ENCODE peak calls at places on chromosome 12, in four cellular contexts. M is transverse colon, N is IMR-90, L is mammary epithelial cell. A is an unnamed sample. For H3K4me1, the result is how much of the 10 kb centered on the place peaks cover.

GRCh38 chr12:53960187-53961024 is 5.7 kb downstream of the HOXC12 start:
- DNase-seq in M (no peak), N (no peak), L (no peak), A (peak)

GRCh38 chr12:132840536-132840935 is 11.9 kb upstream of the GOLGA3 start:
- DNase-seq in M (no peak), N (no peak), L (no peak), A (peak)

GRCh38 chr12:120869376-120869775 is 34.8 kb downstream of the SPPL3 start:
- DNase-seq in M (no peak), N (no peak), L (no peak), A (no peak)

GRCh38 chr12:120692524-120693033 is 5.6 kb downstream of the MLEC start:
- DNase-seq in M (no peak), N (peak), L (no peak), A (no peak)

GRCh38 chr12:1779783-1780182 is 40.6 kb upstream of the LRTM2 start:
- DNase-seq in M (no peak), N (peak), L (peak), A (no peak)

GRCh38 chr12:46493352-46494209 is 121.0 kb upstream of the SLC38A2 start:
- DNase-seq in M (no peak), N (no peak), L (no peak), A (no peak)

GRCh38 chr12:92551853-92552397 is 150.9 kb upstream of the PLEKHG7 start:
- DNase-seq in M (no peak), N (peak), L (peak), A (no peak)

GRCh38 chr12:117552971-117553370 is 191.5 kb upstream of the NOS1 start:
- DNase-seq in M (no peak), N (no peak), L (no peak), A (no peak)

GRCh38 chr12:70590051-70590450 is 47.2 kb downstream of the PTPRB start:
- DNase-seq in M (peak), N (peak), L (peak), A (peak)

GRCh38 chr12:1203735-1204019 is 212.7 kb downstream of the ERC1 start:
- DNase-seq in M (no peak), N (no peak), L (no peak), A (no peak)

GRCh38 chr12:124852329-124852831 is 11.3 kb downstream of the SCARB1 start:
- DNase-seq in M (peak), N (no peak), L (no peak), A (no peak)
- H3K4me1 ChIP-seq in M (under half), N (under half), L (under half), A (under half)

GRCh38 chr12:68237068-68237467 is 11.5 kb upstream of the IL26 start:
- DNase-seq in M (no peak), N (no peak), L (no peak), A (no peak)
- TF ChIP-seq CTCF in M (no peak), N (peak), L (no peak), A (peak)

GRCh38 chr12:68376901-68377300 is 44.7 kb upstream of the MDM1 start:
- DNase-seq in M (no peak), N (no peak), L (no peak), A (no peak)

GRCh38 chr12:68387338-68387737 is 55.2 kb upstream of the MDM1 start:
- DNase-seq in M (no peak), N (no peak), L (no peak), A (no peak)

GRCh38 chr12:68375701-68376469 is 43.7 kb upstream of the MDM1 start:
- DNase-seq in M (no peak), N (peak), L (no peak), A (peak)

GRCh38 chr12:68378859-68379628 is 46.9 kb upstream of the MDM1 start:
- DNase-seq in M (peak), N (no peak), L (no peak), A (no peak)

DNA sequence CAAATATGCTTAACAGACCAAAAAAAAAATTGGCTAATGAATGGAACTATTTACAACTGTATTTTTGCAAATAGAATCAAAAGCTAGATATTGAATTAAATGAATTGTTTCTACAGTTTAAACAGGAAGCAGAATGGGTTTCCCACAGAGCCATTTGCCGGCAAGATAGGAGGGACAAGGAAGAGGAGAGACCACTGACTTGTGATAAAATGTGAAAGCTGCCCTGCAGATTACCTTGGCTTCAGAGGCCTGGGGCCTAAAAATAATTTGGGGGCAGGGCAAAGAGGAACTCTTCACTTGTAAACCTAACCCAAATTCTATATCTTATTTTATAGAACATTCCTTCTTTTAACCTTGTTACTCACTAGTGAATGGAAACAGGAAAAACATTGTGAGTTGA is 49.3 kb upstream of the MDM1 start:
- DNase-seq in M (no peak), N (no peak), L (no peak), A (no peak)
- H3K27ac ChIP-seq in M (no peak), N (no peak), L (no peak), A (no peak)

DNA sequence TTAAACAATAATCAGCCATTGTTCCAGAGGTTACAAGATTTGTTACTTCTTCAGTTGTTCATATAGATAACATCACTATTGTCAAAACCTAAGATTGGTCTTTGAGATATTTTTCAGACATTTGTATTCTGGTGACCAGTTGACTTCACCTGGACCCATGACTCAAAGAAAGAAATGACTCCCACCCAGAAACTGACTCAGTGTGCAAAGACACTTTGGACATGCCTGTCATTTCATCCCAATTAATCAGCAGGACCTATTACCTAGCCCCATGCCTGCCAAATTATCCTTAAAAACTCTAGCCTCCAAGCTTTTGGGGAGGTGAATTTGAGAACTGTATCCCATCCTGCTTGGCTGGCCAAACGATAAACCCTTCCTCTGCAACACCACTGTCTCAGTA is 27.7 kb upstream of the TSPAN11 start:
- DNase-seq in M (no peak), N (no peak), L (peak), A (no peak)
- H3K4me1 ChIP-seq in M (under half), N (under half), L (under half), A (under half)

A was measured in endodermal cell.